ENCODE peak calls at places on chromosomes 3 and 15, in six cellular contexts. One of them, this sample, is unnamed.

GRCh38 chr3:133588035-133588434 is 14.5 kb downstream of the CDV3 start:
- DNase-seq in HepG2: no peak
- DNase-seq in A549: no peak
- DNase-seq in K562: no peak
- DNase-seq in WTC11: no peak
- DNase-seq in H1: no peak
- DNase-seq in this sample: no peak

GRCh38 chr3:138674131-138674530 is 65.6 kb downstream of the FAIM start:
- DNase-seq in HepG2: no peak
- DNase-seq in A549: no peak
- DNase-seq in K562: no peak
- DNase-seq in WTC11: no peak
- DNase-seq in H1: no peak
- DNase-seq in this sample: no peak

GRCh38 chr15:49875392-49875791 is 243.6 kb downstream of the ATP8B4 start:
- DNase-seq in HepG2: no peak
- DNase-seq in A549: peak
- DNase-seq in K562: no peak
- DNase-seq in WTC11: no peak
- DNase-seq in H1: no peak
- DNase-seq in this sample: no peak

GRCh38 chr3:106611841-106612240 is 743.0 kb upstream of the CBLB start:
- DNase-seq in HepG2: no peak
- DNase-seq in A549: no peak
- DNase-seq in K562: no peak
- DNase-seq in WTC11: no peak
- DNase-seq in H1: no peak
- DNase-seq in this sample: peak

GRCh38 chr3:107064445-107065060 is 312.7 kb upstream of the CCDC54 start:
- DNase-seq in HepG2: peak
- DNase-seq in A549: peak
- DNase-seq in K562: peak
- DNase-seq in WTC11: peak
- DNase-seq in H1: peak
- DNase-seq in this sample: peak

GRCh38 chr3:76812649-76813048 is 227.2 kb upstream of the ROBO2 start:
- DNase-seq in HepG2: no peak
- DNase-seq in A549: no peak
- DNase-seq in K562: no peak
- DNase-seq in WTC11: no peak
- DNase-seq in H1: no peak
- DNase-seq in this sample: no peak

GRCh38 chr3:138673641-138674040 is 65.1 kb downstream of the FAIM start:
- DNase-seq in HepG2: peak
- DNase-seq in A549: peak
- DNase-seq in K562: no peak
- DNase-seq in WTC11: no peak
- DNase-seq in H1: no peak
- DNase-seq in this sample: peak

GRCh38 chr3:34856577-34856976 is 782.7 kb upstream of the ARPP21 start:
- DNase-seq in HepG2: no peak
- DNase-seq in A549: no peak
- DNase-seq in K562: no peak
- DNase-seq in WTC11: no peak
- DNase-seq in H1: no peak
- DNase-seq in this sample: no peak

GRCh38 chr15:83077487-83078230 is 10.6 kb upstream of the BTBD1 start:
- DNase-seq in HepG2: no peak
- DNase-seq in A549: no peak
- DNase-seq in K562: no peak
- DNase-seq in WTC11: no peak
- DNase-seq in H1: no peak
- DNase-seq in this sample: no peak

GRCh38 chr3:67640023-67640660 is 14.3 kb downstream of the SUCLG2 start:
- DNase-seq in HepG2: no peak
- DNase-seq in A549: no peak
- DNase-seq in K562: no peak
- DNase-seq in WTC11: no peak
- DNase-seq in H1: no peak
- DNase-seq in this sample: no peak

GRCh38 chr3:67630666-67631362 is 23.6 kb downstream of the SUCLG2 start:
- DNase-seq in HepG2: no peak
- DNase-seq in A549: no peak
- DNase-seq in K562: no peak
- DNase-seq in WTC11: no peak
- DNase-seq in H1: no peak
- DNase-seq in this sample: no peak

GRCh38 chr3:67637255-67637900 is 17.0 kb downstream of the SUCLG2 start:
- DNase-seq in HepG2: no peak
- DNase-seq in A549: no peak
- DNase-seq in K562: no peak
- DNase-seq in WTC11: no peak
- DNase-seq in H1: no peak
- DNase-seq in this sample: no peak

GRCh38 chr3:67635806-67636205 is 18.6 kb downstream of the SUCLG2 start:
- DNase-seq in HepG2: no peak
- DNase-seq in A549: no peak
- DNase-seq in K562: no peak
- DNase-seq in WTC11: no peak
- DNase-seq in H1: no peak
- DNase-seq in this sample: no peak

DNA sequence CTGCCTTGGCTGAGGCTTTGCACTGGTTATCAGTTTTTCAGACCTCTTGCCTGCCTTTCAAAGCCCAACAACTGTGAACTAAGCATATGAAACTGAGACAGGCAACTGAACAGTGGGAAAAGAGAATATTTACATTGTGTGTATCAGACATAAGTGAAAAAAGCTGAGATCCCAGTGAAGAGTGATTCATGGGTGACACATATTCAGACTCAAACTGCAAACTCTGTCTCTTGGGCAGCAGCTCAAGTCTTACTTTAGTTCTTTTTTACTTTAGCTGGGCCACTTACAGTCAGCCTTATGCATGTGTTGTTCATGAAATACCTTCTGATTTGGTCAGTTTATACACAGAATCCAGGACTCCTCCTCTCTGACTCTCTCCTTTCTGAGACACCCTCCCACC is 19.2 kb downstream of the SUCLG2 start:
- DNase-seq in HepG2: no peak
- DNase-seq in A549: peak
- DNase-seq in K562: no peak
- DNase-seq in WTC11: no peak
- DNase-seq in H1: no peak
- DNase-seq in this sample: no peak
- TF ChIP-seq JUN in HepG2: no peak
- TF ChIP-seq JUN in A549: no peak
- TF ChIP-seq JUN in K562: no peak
- TF ChIP-seq JUN in WTC11: no peak
- TF ChIP-seq JUN in H1: no peak
- TF ChIP-seq JUN in this sample: no peak

GRCh38 chr15:78456391-78456790 is 18.4 kb downstream of the IREB2 start:
- DNase-seq in HepG2: no peak
- DNase-seq in A549: no peak
- DNase-seq in K562: no peak
- DNase-seq in WTC11: no peak
- DNase-seq in H1: no peak
- DNase-seq in this sample: no peak

GRCh38 chr15:78453447-78453846 is 15.4 kb downstream of the IREB2 start:
- DNase-seq in HepG2: no peak
- DNase-seq in A549: no peak
- DNase-seq in K562: no peak
- DNase-seq in WTC11: no peak
- DNase-seq in H1: no peak
- DNase-seq in this sample: no peak

GRCh38 chr15:78454992-78455391 is 17.0 kb downstream of the IREB2 start:
- DNase-seq in HepG2: no peak
- DNase-seq in A549: no peak
- DNase-seq in K562: no peak
- DNase-seq in WTC11: no peak
- DNase-seq in H1: no peak
- DNase-seq in this sample: no peak

GRCh38 chr15:78457101-78457500 is 19.1 kb downstream of the IREB2 start:
- DNase-seq in HepG2: no peak
- DNase-seq in A549: peak
- DNase-seq in K562: no peak
- DNase-seq in WTC11: no peak
- DNase-seq in H1: no peak
- DNase-seq in this sample: peak

GRCh38 chr15:78455749-78456148 is 17.7 kb downstream of the IREB2 start:
- DNase-seq in HepG2: no peak
- DNase-seq in A549: no peak
- DNase-seq in K562: no peak
- DNase-seq in WTC11: no peak
- DNase-seq in H1: no peak
- DNase-seq in this sample: no peak
- TF ChIP-seq JUN in HepG2: no peak
- TF ChIP-seq JUN in A549: no peak
- TF ChIP-seq JUN in K562: no peak
- TF ChIP-seq JUN in WTC11: no peak
- TF ChIP-seq JUN in H1: no peak
- TF ChIP-seq JUN in this sample: no peak

GRCh38 chr15:60643490-60644040 is 164.6 kb upstream of the ICE2 start:
- DNase-seq in HepG2: no peak
- DNase-seq in A549: no peak
- DNase-seq in K562: no peak
- DNase-seq in WTC11: no peak
- DNase-seq in H1: no peak
- DNase-seq in this sample: no peak

GRCh38 chr15:60648928-60649679 is 170.2 kb upstream of the ICE2 start:
- DNase-seq in HepG2: no peak
- DNase-seq in A549: no peak
- DNase-seq in K562: no peak
- DNase-seq in WTC11: no peak
- DNase-seq in H1: no peak
- DNase-seq in this sample: no peak

GRCh38 chr15:60644903-60645302 is 166.0 kb upstream of the ICE2 start:
- DNase-seq in HepG2: no peak
- DNase-seq in A549: no peak
- DNase-seq in K562: no peak
- DNase-seq in WTC11: no peak
- DNase-seq in H1: no peak
- DNase-seq in this sample: peak

GRCh38 chr15:60647246-60647645 is 168.3 kb upstream of the ICE2 start:
- DNase-seq in HepG2: no peak
- DNase-seq in A549: no peak
- DNase-seq in K562: no peak
- DNase-seq in WTC11: no peak
- DNase-seq in H1: no peak
- DNase-seq in this sample: no peak

GRCh38 chr15:60646595-60646994 is 167.7 kb upstream of the ICE2 start:
- DNase-seq in HepG2: no peak
- DNase-seq in A549: no peak
- DNase-seq in K562: no peak
- DNase-seq in WTC11: no peak
- DNase-seq in H1: no peak
- DNase-seq in this sample: no peak
- TF ChIP-seq JUN in HepG2: no peak
- TF ChIP-seq JUN in A549: no peak
- TF ChIP-seq JUN in K562: no peak
- TF ChIP-seq JUN in WTC11: no peak
- TF ChIP-seq JUN in H1: no peak
- TF ChIP-seq JUN in this sample: no peak

GRCh38 chr15:43529587-43530345 is 12.4 kb downstream of the MAP1A start:
- DNase-seq in HepG2: no peak
- DNase-seq in A549: no peak
- DNase-seq in K562: no peak
- DNase-seq in WTC11: no peak
- DNase-seq in H1: no peak
- DNase-seq in this sample: no peak
- TF ChIP-seq JUN in HepG2: no peak
- TF ChIP-seq JUN in A549: no peak
- TF ChIP-seq JUN in K562: no peak
- TF ChIP-seq JUN in WTC11: no peak
- TF ChIP-seq JUN in H1: no peak
- TF ChIP-seq JUN in this sample: no peak

DNA sequence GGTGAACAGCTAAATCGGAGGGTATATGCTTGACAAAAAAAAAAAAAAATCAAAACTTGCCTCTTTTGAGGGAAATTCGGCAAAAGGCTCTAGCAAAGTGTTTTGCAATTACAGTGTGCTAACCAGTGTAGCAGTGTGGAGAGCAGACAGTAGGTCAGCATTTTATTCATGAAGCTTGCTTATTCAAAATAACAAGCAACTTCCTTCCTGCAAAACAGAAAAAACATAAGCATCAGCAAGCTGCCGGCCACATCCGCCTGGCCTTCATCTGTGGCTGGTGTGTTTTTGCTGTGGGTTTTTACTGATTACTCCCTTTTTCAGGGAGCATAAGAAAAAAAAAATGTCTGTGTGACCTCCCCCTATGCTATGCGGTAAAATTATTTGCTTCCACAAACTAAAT is 434.1 kb downstream of the OCA2 start:
- DNase-seq in HepG2: no peak
- DNase-seq in A549: no peak
- DNase-seq in K562: no peak
- DNase-seq in WTC11: no peak
- DNase-seq in H1: no peak
- DNase-seq in this sample: no peak
- TF ChIP-seq JUN in HepG2: no peak
- TF ChIP-seq JUN in A549: no peak
- TF ChIP-seq JUN in K562: no peak
- TF ChIP-seq JUN in WTC11: no peak
- TF ChIP-seq JUN in H1: no peak
- TF ChIP-seq JUN in this sample: no peak

DNA sequence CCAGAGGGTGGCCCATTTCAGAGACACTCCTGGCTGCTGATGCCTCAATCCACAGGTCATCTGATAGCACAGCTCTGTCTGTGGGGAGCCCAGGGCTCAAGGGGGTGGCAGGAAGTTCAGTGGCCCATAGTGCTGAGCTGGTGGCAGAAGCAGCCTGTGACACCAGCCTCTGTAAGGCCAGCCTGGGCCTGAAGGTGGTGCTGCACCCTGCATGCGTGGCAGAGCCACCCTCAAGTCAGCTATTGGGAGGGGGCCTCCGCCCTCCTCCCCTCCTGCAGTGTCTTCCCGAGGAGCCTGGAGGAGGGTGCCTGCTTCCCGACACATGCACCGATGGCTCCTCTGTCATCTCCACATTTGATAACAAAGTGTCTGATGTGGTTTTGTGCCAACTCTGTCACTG is 3.0 kb downstream of the PLA1A start:
- DNase-seq in HepG2: no peak
- DNase-seq in A549: peak
- DNase-seq in K562: peak
- DNase-seq in WTC11: peak
- DNase-seq in H1: peak
- DNase-seq in this sample: no peak
- TF ChIP-seq JUN in HepG2: no peak
- TF ChIP-seq JUN in A549: no peak
- TF ChIP-seq JUN in K562: no peak
- TF ChIP-seq JUN in WTC11: no peak
- TF ChIP-seq JUN in H1: no peak
- TF ChIP-seq JUN in this sample: no peak